ENCODE peak calls at places on chromosomes 16 and 17, in ten cellular contexts. One of them, this sample, is unnamed.

GRCh38 chr16:68377221-68377620 is 66.4 kb downstream of the PRMT7 start:
- DNase-seq in HFF-Myc: no peak
- DNase-seq in SK-MEL-5: no peak
- DNase-seq in kidney tubule cell: no peak
- DNase-seq in lower leg skin: no peak
- DNase-seq in cardiac muscle cell: no peak
- DNase-seq in NCI-H1092: no peak
- DNase-seq in effector CD4-positive, alpha-beta T cell: no peak
- DNase-seq in ascending aorta: no peak
- DNase-seq in retinal pigment epithelial cell: no peak
- DNase-seq in this sample: no peak

GRCh38 chr17:19897108-19897854 is 29.5 kb upstream of the ULK2 start:
- DNase-seq in NCI-H1092: peak; percentile 27
- DNase-seq in ascending aorta: no peak
- DNase-seq in lower leg skin: no peak
- DNase-seq in HFF-Myc: no peak
- DNase-seq in retinal pigment epithelial cell: no peak
- DNase-seq in SK-MEL-5: no peak
- DNase-seq in effector CD4-positive, alpha-beta T cell: no peak
- DNase-seq in kidney tubule cell: no peak
- DNase-seq in cardiac muscle cell: no peak
- DNase-seq in this sample: no peak

GRCh38 chr17:35536664-35537160 is 766 bp downstream of the SLFN12L start:
- DNase-seq in NCI-H1092: no peak
- DNase-seq in SK-MEL-5: no peak
- DNase-seq in effector CD4-positive, alpha-beta T cell: peak; percentile 34
- DNase-seq in cardiac muscle cell: no peak
- DNase-seq in kidney tubule cell: no peak
- DNase-seq in lower leg skin: no peak
- DNase-seq in ascending aorta: no peak
- DNase-seq in HFF-Myc: no peak
- DNase-seq in retinal pigment epithelial cell: no peak
- DNase-seq in this sample: no peak

GRCh38 chr17:3665834-3666233 is 2.5 kb downstream of the TAX1BP3 start:
- DNase-seq in HFF-Myc: no peak
- DNase-seq in retinal pigment epithelial cell: no peak
- DNase-seq in SK-MEL-5: no peak
- DNase-seq in kidney tubule cell: no peak
- DNase-seq in NCI-H1092: no peak
- DNase-seq in ascending aorta: no peak
- DNase-seq in lower leg skin: no peak
- DNase-seq in cardiac muscle cell: no peak
- DNase-seq in effector CD4-positive, alpha-beta T cell: no peak
- DNase-seq in this sample: no peak

GRCh38 chr16:77877712-77878111 is 89.3 kb downstream of the VAT1L start:
- DNase-seq in lower leg skin: no peak
- DNase-seq in effector CD4-positive, alpha-beta T cell: no peak
- DNase-seq in ascending aorta: no peak
- DNase-seq in kidney tubule cell: peak; percentile 81
- DNase-seq in NCI-H1092: no peak
- DNase-seq in SK-MEL-5: no peak
- DNase-seq in retinal pigment epithelial cell: no peak
- DNase-seq in HFF-Myc: peak; percentile 10
- DNase-seq in cardiac muscle cell: no peak
- DNase-seq in this sample: no peak

GRCh38 chr17:42562845-42563509 is 1.0 kb downstream of the COASY start:
- DNase-seq in effector CD4-positive, alpha-beta T cell: no peak
- DNase-seq in HFF-Myc: no peak
- DNase-seq in lower leg skin: no peak
- DNase-seq in ascending aorta: no peak
- DNase-seq in SK-MEL-5: no peak
- DNase-seq in cardiac muscle cell: no peak
- DNase-seq in kidney tubule cell: peak; percentile 10
- DNase-seq in NCI-H1092: no peak
- DNase-seq in retinal pigment epithelial cell: no peak
- DNase-seq in this sample: no peak

GRCh38 chr16:82452002-82452741 is 174.6 kb upstream of the CDH13 start:
- DNase-seq in HFF-Myc: no peak
- DNase-seq in lower leg skin: no peak
- DNase-seq in SK-MEL-5: no peak
- DNase-seq in kidney tubule cell: peak; percentile 54
- DNase-seq in effector CD4-positive, alpha-beta T cell: no peak
- DNase-seq in ascending aorta: no peak
- DNase-seq in retinal pigment epithelial cell: no peak
- DNase-seq in NCI-H1092: no peak
- DNase-seq in cardiac muscle cell: no peak
- DNase-seq in this sample: no peak

GRCh38 chr17:49548506-49549310 is 27.0 kb upstream of the NXPH3 start:
- DNase-seq in retinal pigment epithelial cell: no peak
- DNase-seq in kidney tubule cell: peak; percentile 57
- DNase-seq in ascending aorta: peak; percentile 65
- DNase-seq in cardiac muscle cell: peak; percentile 48
- DNase-seq in HFF-Myc: no peak
- DNase-seq in SK-MEL-5: peak; percentile 73
- DNase-seq in NCI-H1092: no peak
- DNase-seq in lower leg skin: no peak
- DNase-seq in effector CD4-positive, alpha-beta T cell: no peak
- DNase-seq in this sample: no peak

GRCh38 chr17:79696159-79696982 is 34.4 kb upstream of the ENPP7 start:
- DNase-seq in NCI-H1092: no peak
- DNase-seq in effector CD4-positive, alpha-beta T cell: no peak
- DNase-seq in kidney tubule cell: peak; percentile 10
- DNase-seq in ascending aorta: no peak
- DNase-seq in SK-MEL-5: no peak
- DNase-seq in lower leg skin: no peak
- DNase-seq in HFF-Myc: no peak
- DNase-seq in retinal pigment epithelial cell: no peak
- DNase-seq in cardiac muscle cell: no peak
- DNase-seq in this sample: no peak

GRCh38 chr16:81624718-81625543 is 154.2 kb upstream of the PLCG2 start:
- DNase-seq in retinal pigment epithelial cell: no peak
- DNase-seq in NCI-H1092: no peak
- DNase-seq in lower leg skin: no peak
- DNase-seq in HFF-Myc: no peak
- DNase-seq in effector CD4-positive, alpha-beta T cell: no peak
- DNase-seq in cardiac muscle cell: no peak
- DNase-seq in SK-MEL-5: no peak
- DNase-seq in ascending aorta: no peak
- DNase-seq in kidney tubule cell: peak; percentile 69
- DNase-seq in this sample: no peak

GRCh38 chr16:83845263-83845662 is 37.5 kb downstream of the HSBP1 start:
- DNase-seq in kidney tubule cell: no peak
- DNase-seq in SK-MEL-5: no peak
- DNase-seq in retinal pigment epithelial cell: no peak
- DNase-seq in HFF-Myc: no peak
- DNase-seq in NCI-H1092: no peak
- DNase-seq in cardiac muscle cell: no peak
- DNase-seq in ascending aorta: no peak
- DNase-seq in lower leg skin: no peak
- DNase-seq in effector CD4-positive, alpha-beta T cell: no peak
- DNase-seq in this sample: no peak

GRCh38 chr17:63699638-63700527 is at the start of gene LIMD2:
- DNase-seq in kidney tubule cell: peak; percentile 52
- DNase-seq in SK-MEL-5: no peak
- DNase-seq in cardiac muscle cell: peak; percentile 72
- DNase-seq in HFF-Myc: no peak
- DNase-seq in lower leg skin: no peak
- DNase-seq in effector CD4-positive, alpha-beta T cell: peak; percentile 81
- DNase-seq in retinal pigment epithelial cell: no peak
- DNase-seq in ascending aorta: peak; percentile 74
- DNase-seq in NCI-H1092: peak; percentile 66
- DNase-seq in this sample: no peak

GRCh38 chr17:59372138-59372751 is 40.8 kb downstream of the YPEL2 start:
- DNase-seq in HFF-Myc: peak; percentile 36
- DNase-seq in cardiac muscle cell: peak; percentile 58
- DNase-seq in SK-MEL-5: peak; percentile 96
- DNase-seq in kidney tubule cell: no peak
- DNase-seq in effector CD4-positive, alpha-beta T cell: no peak
- DNase-seq in NCI-H1092: no peak
- DNase-seq in retinal pigment epithelial cell: no peak
- DNase-seq in lower leg skin: peak; percentile 84
- DNase-seq in ascending aorta: peak; percentile 89
- DNase-seq in this sample: no peak

GRCh38 chr16:7405166-7405565 is 72.5 kb downstream of the RBFOX1 start:
- DNase-seq in NCI-H1092: peak; percentile 63
- DNase-seq in cardiac muscle cell: peak; percentile 60
- DNase-seq in effector CD4-positive, alpha-beta T cell: no peak
- DNase-seq in kidney tubule cell: peak; percentile 35
- DNase-seq in lower leg skin: peak; percentile 24
- DNase-seq in HFF-Myc: no peak
- DNase-seq in SK-MEL-5: peak; percentile 1
- DNase-seq in ascending aorta: no peak
- DNase-seq in retinal pigment epithelial cell: no peak
- DNase-seq in this sample: no peak

GRCh38 chr17:7436556-7437368 is 1.5 kb downstream of the TMEM102 start:
- DNase-seq in cardiac muscle cell: peak; percentile 92
- DNase-seq in lower leg skin: peak; percentile 58
- DNase-seq in NCI-H1092: peak; percentile 62
- DNase-seq in ascending aorta: peak; percentile 86
- DNase-seq in kidney tubule cell: peak; percentile 91
- DNase-seq in effector CD4-positive, alpha-beta T cell: peak; percentile 68
- DNase-seq in retinal pigment epithelial cell: peak; percentile 65
- DNase-seq in HFF-Myc: peak; percentile 26
- DNase-seq in SK-MEL-5: peak; percentile 79
- DNase-seq in this sample: peak; percentile 91

GRCh38 chr17:71276071-71276470 is 844.7 kb upstream of the SOX9 start:
- DNase-seq in lower leg skin: no peak
- DNase-seq in retinal pigment epithelial cell: no peak
- DNase-seq in effector CD4-positive, alpha-beta T cell: no peak
- DNase-seq in cardiac muscle cell: no peak
- DNase-seq in ascending aorta: no peak
- DNase-seq in NCI-H1092: no peak
- DNase-seq in kidney tubule cell: no peak
- DNase-seq in HFF-Myc: no peak
- DNase-seq in SK-MEL-5: peak; percentile 38
- DNase-seq in this sample: no peak

GRCh38 chr17:76405967-76406647 is 21.7 kb downstream of the SPHK1 start:
- DNase-seq in retinal pigment epithelial cell: no peak
- DNase-seq in cardiac muscle cell: peak; percentile 61
- DNase-seq in HFF-Myc: no peak
- DNase-seq in SK-MEL-5: peak; percentile 49
- DNase-seq in effector CD4-positive, alpha-beta T cell: no peak
- DNase-seq in lower leg skin: no peak
- DNase-seq in kidney tubule cell: no peak
- DNase-seq in ascending aorta: no peak
- DNase-seq in NCI-H1092: peak; percentile 88
- DNase-seq in this sample: no peak

GRCh38 chr17:34725008-34725407 is 145.6 kb downstream of the TMEM132E start:
- DNase-seq in NCI-H1092: peak; percentile 36
- DNase-seq in retinal pigment epithelial cell: no peak
- DNase-seq in cardiac muscle cell: no peak
- DNase-seq in ascending aorta: no peak
- DNase-seq in HFF-Myc: no peak
- DNase-seq in kidney tubule cell: peak; percentile 62
- DNase-seq in lower leg skin: no peak
- DNase-seq in SK-MEL-5: no peak
- DNase-seq in effector CD4-positive, alpha-beta T cell: no peak
- DNase-seq in this sample: no peak

GRCh38 chr17:57404073-57404472 is 147.8 kb downstream of the MSI2 start:
- DNase-seq in lower leg skin: no peak
- DNase-seq in NCI-H1092: no peak
- DNase-seq in effector CD4-positive, alpha-beta T cell: no peak
- DNase-seq in ascending aorta: no peak
- DNase-seq in cardiac muscle cell: no peak
- DNase-seq in HFF-Myc: no peak
- DNase-seq in retinal pigment epithelial cell: no peak
- DNase-seq in kidney tubule cell: no peak
- DNase-seq in SK-MEL-5: peak; percentile 66
- DNase-seq in this sample: no peak

GRCh38 chr16:66471264-66471663 is 44.2 kb downstream of the BEAN1 start:
- DNase-seq in retinal pigment epithelial cell: no peak
- DNase-seq in SK-MEL-5: no peak
- DNase-seq in kidney tubule cell: no peak
- DNase-seq in cardiac muscle cell: no peak
- DNase-seq in NCI-H1092: no peak
- DNase-seq in ascending aorta: peak; percentile 18
- DNase-seq in effector CD4-positive, alpha-beta T cell: no peak
- DNase-seq in lower leg skin: no peak
- DNase-seq in HFF-Myc: no peak
- DNase-seq in this sample: no peak

GRCh38 chr16:12767897-12768296 is 35.8 kb downstream of the CPPED1 start:
- DNase-seq in ascending aorta: no peak
- DNase-seq in HFF-Myc: no peak
- DNase-seq in NCI-H1092: no peak
- DNase-seq in cardiac muscle cell: no peak
- DNase-seq in lower leg skin: no peak
- DNase-seq in SK-MEL-5: no peak
- DNase-seq in effector CD4-positive, alpha-beta T cell: no peak
- DNase-seq in retinal pigment epithelial cell: no peak
- DNase-seq in kidney tubule cell: no peak
- DNase-seq in this sample: no peak

GRCh38 chr16:75237398-75238131 is 13.9 kb downstream of the BCAR1 start:
- DNase-seq in effector CD4-positive, alpha-beta T cell: no peak
- DNase-seq in retinal pigment epithelial cell: no peak
- DNase-seq in NCI-H1092: no peak
- DNase-seq in kidney tubule cell: no peak
- DNase-seq in SK-MEL-5: no peak
- DNase-seq in ascending aorta: no peak
- DNase-seq in cardiac muscle cell: no peak
- DNase-seq in HFF-Myc: no peak
- DNase-seq in lower leg skin: no peak
- DNase-seq in this sample: no peak

GRCh38 chr16:88073201-88073721 is 122.0 kb downstream of the BANP start:
- DNase-seq in kidney tubule cell: no peak
- DNase-seq in cardiac muscle cell: no peak
- DNase-seq in SK-MEL-5: no peak
- DNase-seq in retinal pigment epithelial cell: no peak
- DNase-seq in NCI-H1092: no peak
- DNase-seq in ascending aorta: no peak
- DNase-seq in HFF-Myc: no peak
- DNase-seq in effector CD4-positive, alpha-beta T cell: no peak
- DNase-seq in lower leg skin: no peak
- DNase-seq in this sample: no peak

GRCh38 chr17:7440823-7441174 is 1.5 kb downstream of the FGF11 start:
- DNase-seq in lower leg skin: no peak
- DNase-seq in retinal pigment epithelial cell: no peak
- DNase-seq in cardiac muscle cell: no peak
- DNase-seq in NCI-H1092: no peak
- DNase-seq in HFF-Myc: no peak
- DNase-seq in ascending aorta: no peak
- DNase-seq in effector CD4-positive, alpha-beta T cell: no peak
- DNase-seq in kidney tubule cell: peak; percentile 68
- DNase-seq in SK-MEL-5: no peak
- DNase-seq in this sample: no peak

GRCh38 chr16:88009566-88010342 is 58.5 kb downstream of the BANP start:
- DNase-seq in lower leg skin: no peak
- DNase-seq in SK-MEL-5: no peak
- DNase-seq in ascending aorta: no peak
- DNase-seq in cardiac muscle cell: no peak
- DNase-seq in effector CD4-positive, alpha-beta T cell: no peak
- DNase-seq in HFF-Myc: no peak
- DNase-seq in retinal pigment epithelial cell: no peak
- DNase-seq in kidney tubule cell: no peak
- DNase-seq in NCI-H1092: no peak
- DNase-seq in this sample: no peak

GRCh38 chr16:80034948-80035700 is 434.6 kb upstream of the MAF start:
- DNase-seq in ascending aorta: no peak
- DNase-seq in HFF-Myc: no peak
- DNase-seq in NCI-H1092: no peak
- DNase-seq in retinal pigment epithelial cell: no peak
- DNase-seq in SK-MEL-5: no peak
- DNase-seq in kidney tubule cell: peak; percentile 55
- DNase-seq in cardiac muscle cell: no peak
- DNase-seq in effector CD4-positive, alpha-beta T cell: no peak
- DNase-seq in lower leg skin: no peak
- DNase-seq in this sample: no peak

GRCh38 chr16:84511180-84511800 is 6.8 kb upstream of the MEAK7 start:
- DNase-seq in retinal pigment epithelial cell: no peak
- DNase-seq in lower leg skin: peak; percentile 82
- DNase-seq in SK-MEL-5: peak; percentile 79
- DNase-seq in NCI-H1092: peak; percentile 75
- DNase-seq in effector CD4-positive, alpha-beta T cell: peak; percentile 87
- DNase-seq in ascending aorta: peak; percentile 93
- DNase-seq in cardiac muscle cell: peak; percentile 79
- DNase-seq in kidney tubule cell: peak; percentile 88
- DNase-seq in HFF-Myc: peak; percentile 65
- DNase-seq in this sample: no peak

GRCh38 chr17:181213-182163 is at the start of gene DOC2B:
- DNase-seq in NCI-H1092: no peak
- DNase-seq in retinal pigment epithelial cell: peak; percentile 17
- DNase-seq in ascending aorta: no peak
- DNase-seq in HFF-Myc: no peak
- DNase-seq in effector CD4-positive, alpha-beta T cell: no peak
- DNase-seq in cardiac muscle cell: peak; percentile 74
- DNase-seq in SK-MEL-5: no peak
- DNase-seq in kidney tubule cell: peak; percentile 29
- DNase-seq in lower leg skin: no peak
- DNase-seq in this sample: no peak

This sample was measured in Panc1.